ENCODE peak calls at places on chromosomes 7 and 10, in seven cellular contexts. A is ovary, L is Peyer's patch, I is astrocyte of the spinal cord, C is hepatocyte, D is cardiac fibroblast, G is NB4. T is an unnamed sample.

GRCh38 chr10:46314046-46314445 is 27.2 kb downstream of the ANTXRL start:
- DNase-seq in I (no peak), D (no peak), L (peak), G (no peak), A (no peak), C (no peak), T (no peak)

GRCh38 chr10:100805543-100806355 is 60.4 kb downstream of the PAX2 start:
- DNase-seq in G (no peak), I (no peak), A (no peak), L (peak), C (no peak), D (no peak), T (no peak)

GRCh38 chr10:21329995-21330627 is 195.4 kb downstream of the SKIDA1 start:
- DNase-seq in C (peak), L (no peak), A (no peak), G (no peak), D (peak), I (peak), T (peak)

GRCh38 chr7:92155108-92155755 is 21.0 kb upstream of the CYP51A1 start:
- DNase-seq in A (no peak), I (no peak), G (no peak), L (no peak), C (no peak), D (no peak), T (no peak)

GRCh38 chr10:48509974-48510692 is 94.7 kb downstream of the ARHGAP22 start:
- DNase-seq in I (no peak), A (no peak), C (no peak), G (peak), L (no peak), D (peak), T (no peak)

GRCh38 chr7:106655703-106656498 is 5.1 kb downstream of the CCDC71L start:
- DNase-seq in A (no peak), G (no peak), D (no peak), L (no peak), I (no peak), C (no peak), T (no peak)

GRCh38 chr7:30556854-30557644 is 37.6 kb upstream of the GARS1 start:
- DNase-seq in G (no peak), A (no peak), D (no peak), L (no peak), C (no peak), I (peak), T (no peak)

GRCh38 chr10:21953585-21954057 is 49.9 kb downstream of the DNAJC1 start:
- DNase-seq in L (no peak), A (no peak), C (peak), D (peak), G (peak), I (peak), T (no peak)

GRCh38 chr10:28169525-28169924 is 133.3 kb downstream of the MPP7 start:
- DNase-seq in G (no peak), C (no peak), L (no peak), D (no peak), I (no peak), A (no peak), T (no peak)

GRCh38 chr10:30829921-30830671 is 200.5 kb upstream of the LYZL2 start:
- DNase-seq in L (no peak), A (no peak), G (no peak), C (no peak), D (no peak), I (peak), T (no peak)

GRCh38 chr7:725223-726005 is 1.1 kb upstream of the DNAAF5 start:
- DNase-seq in I (peak), G (peak), D (peak), A (peak), C (peak), L (no peak), T (no peak)

GRCh38 chr7:77746164-77746823 is 50.0 kb downstream of the RSBN1L start:
- DNase-seq in D (no peak), G (no peak), L (no peak), A (no peak), C (no peak), I (no peak), T (no peak)
- H3K4me3 ChIP-seq in D (no peak), G (no peak), L (no peak), A (no peak), C (no peak), I (no peak), T (no peak)

DNA sequence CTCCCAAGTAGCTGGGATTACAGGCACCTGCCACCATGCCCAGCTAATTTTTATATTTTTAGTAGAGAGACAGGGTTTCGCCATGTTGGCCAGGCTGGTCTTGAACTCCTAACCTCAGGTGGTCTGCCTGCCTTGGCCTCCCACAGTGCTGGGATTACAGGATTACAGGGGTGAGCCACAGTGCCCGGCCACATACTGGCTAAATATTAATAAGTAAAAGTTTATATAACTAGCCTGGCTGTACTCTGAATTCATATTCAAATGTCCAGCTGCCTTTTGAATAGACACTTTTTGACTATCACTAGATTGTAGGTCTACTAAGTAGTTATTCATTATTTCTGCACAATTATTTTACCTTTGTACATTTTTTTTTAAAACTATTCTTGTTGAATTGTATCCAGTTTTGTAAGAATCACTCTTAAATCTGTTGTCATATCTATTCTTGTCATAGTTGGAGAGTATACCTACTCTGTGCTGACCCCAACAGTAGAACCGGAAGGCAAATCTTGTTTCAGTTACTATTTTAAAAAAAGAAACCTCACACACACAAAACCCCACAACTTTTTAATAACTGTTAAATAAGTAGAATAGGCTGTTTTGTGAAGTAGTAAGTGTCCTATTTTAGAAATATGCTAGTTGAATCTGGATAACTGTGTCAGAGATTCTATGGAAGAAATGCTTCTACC is 29.6 kb downstream of the MINPP1 start:
- DNase-seq in I (no peak), A (no peak), D (no peak), G (no peak), C (no peak), L (no peak), T (no peak)
- H3K4me3 ChIP-seq in I (no peak), A (no peak), D (no peak), G (no peak), C (no peak), L (no peak), T (no peak)

DNA sequence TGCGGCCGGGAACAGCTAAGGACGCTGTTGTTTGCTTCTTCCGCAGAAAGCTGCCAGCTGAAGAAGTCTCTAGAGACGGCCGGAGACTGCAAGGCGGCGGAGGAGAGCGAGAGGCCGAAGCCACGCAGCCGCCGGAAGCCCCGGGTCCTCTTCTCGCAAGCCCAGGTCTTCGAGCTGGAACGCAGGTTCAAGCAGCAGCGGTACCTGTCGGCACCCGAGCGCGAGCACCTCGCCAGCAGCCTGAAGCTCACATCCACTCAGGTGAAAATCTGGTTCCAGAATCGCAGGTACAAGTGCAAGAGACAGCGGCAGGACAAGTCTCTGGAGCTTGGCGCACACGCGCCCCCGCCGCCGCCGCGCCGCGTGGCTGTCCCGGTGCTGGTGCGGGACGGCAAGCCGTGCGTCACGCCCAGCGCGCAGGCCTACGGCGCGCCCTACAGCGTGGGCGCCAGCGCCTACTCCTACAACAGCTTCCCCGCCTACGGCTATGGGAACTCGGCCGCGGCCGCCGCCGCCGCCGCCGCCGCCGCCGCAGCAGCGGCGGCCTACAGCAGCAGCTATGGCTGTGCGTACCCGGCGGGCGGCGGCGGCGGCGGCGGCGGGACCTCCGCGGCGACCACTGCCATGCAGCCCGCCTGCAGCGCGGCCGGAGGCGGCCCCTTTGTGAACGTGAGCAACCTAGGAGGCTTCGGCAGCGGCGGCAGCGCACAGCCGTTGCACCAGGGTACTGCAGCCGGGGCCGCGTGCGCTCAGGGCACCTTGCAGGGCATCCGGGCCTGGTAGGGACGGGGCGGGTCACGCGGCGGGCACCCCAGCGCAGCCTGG is 2.4 kb downstream of the NKX2-3 start:
- DNase-seq in L (no peak), I (no peak), A (no peak), G (peak), C (peak), D (peak), T (peak)
- H3K4me3 ChIP-seq in L (peak), I (no peak), A (peak), G (peak), C (no peak), D (no peak), T (no peak)

GRCh38 chr10:61899997-61900828 is 1.3 kb upstream of the ARID5B start:
- DNase-seq in D (peak), I (peak), C (peak), L (peak), G (peak), A (peak), T (peak)

GRCh38 chr10:61898435-61898778 is 3.1 kb upstream of the ARID5B start:
- DNase-seq in G (peak), A (no peak), D (no peak), C (no peak), I (no peak), L (no peak), T (no peak)

GRCh38 chr10:61899663-61899996 is 1.9 kb upstream of the ARID5B start:
- DNase-seq in D (no peak), I (no peak), G (no peak), A (no peak), C (no peak), L (no peak), T (no peak)

GRCh38 chr10:61897671-61898434 is 3.6 kb upstream of the ARID5B start:
- DNase-seq in L (no peak), I (peak), C (peak), G (peak), D (peak), A (peak), T (peak)

DNA sequence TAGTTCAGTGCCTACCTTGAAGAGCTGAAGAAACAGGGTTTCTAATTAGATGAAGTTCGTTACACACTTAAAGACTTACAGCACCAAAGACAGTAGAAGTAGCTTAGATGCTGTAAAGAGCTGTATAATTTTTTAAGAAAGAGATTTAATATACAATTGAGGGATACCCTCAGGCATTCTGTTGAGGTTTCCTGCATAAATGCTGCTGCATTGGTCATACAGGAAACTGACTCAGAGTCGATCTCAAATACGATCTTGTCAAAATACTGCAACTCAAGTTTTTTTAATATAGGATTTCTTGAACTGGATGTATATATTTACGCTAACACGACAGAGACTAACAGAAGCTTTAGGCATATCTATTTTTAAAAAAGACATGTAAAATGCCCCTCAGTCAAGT is 2.5 kb upstream of the ARID5B start:
- DNase-seq in D (peak), A (no peak), L (no peak), C (no peak), I (peak), G (peak), T (no peak)
- H3K4me3 ChIP-seq in D (no peak), A (no peak), L (peak), C (peak), I (peak), G (peak), T (peak)

GRCh38 chr7:36747969-36748574 is 23.8 kb upstream of the AOAH start:
- DNase-seq in G (peak), C (no peak), I (no peak), A (no peak), D (no peak), L (no peak), T (no peak)

GRCh38 chr7:36742911-36743775 is 18.8 kb upstream of the AOAH start:
- DNase-seq in L (no peak), C (no peak), A (no peak), G (peak), I (no peak), D (no peak), T (no peak)

GRCh38 chr7:36749282-36749960 is 25.1 kb upstream of the AOAH start:
- DNase-seq in L (no peak), C (peak), G (peak), D (peak), I (peak), A (no peak), T (no peak)

GRCh38 chr7:36747251-36747968 is 23.1 kb upstream of the AOAH start:
- DNase-seq in G (peak), I (peak), C (peak), L (no peak), A (no peak), D (peak), T (peak)

GRCh38 chr7:36746347-36746746 is 22.1 kb upstream of the AOAH start:
- DNase-seq in G (peak), I (peak), C (peak), D (peak), A (no peak), L (no peak), T (peak)
- H3K4me3 ChIP-seq in G (no peak), I (no peak), C (no peak), D (no peak), A (no peak), L (no peak), T (no peak)

DNA sequence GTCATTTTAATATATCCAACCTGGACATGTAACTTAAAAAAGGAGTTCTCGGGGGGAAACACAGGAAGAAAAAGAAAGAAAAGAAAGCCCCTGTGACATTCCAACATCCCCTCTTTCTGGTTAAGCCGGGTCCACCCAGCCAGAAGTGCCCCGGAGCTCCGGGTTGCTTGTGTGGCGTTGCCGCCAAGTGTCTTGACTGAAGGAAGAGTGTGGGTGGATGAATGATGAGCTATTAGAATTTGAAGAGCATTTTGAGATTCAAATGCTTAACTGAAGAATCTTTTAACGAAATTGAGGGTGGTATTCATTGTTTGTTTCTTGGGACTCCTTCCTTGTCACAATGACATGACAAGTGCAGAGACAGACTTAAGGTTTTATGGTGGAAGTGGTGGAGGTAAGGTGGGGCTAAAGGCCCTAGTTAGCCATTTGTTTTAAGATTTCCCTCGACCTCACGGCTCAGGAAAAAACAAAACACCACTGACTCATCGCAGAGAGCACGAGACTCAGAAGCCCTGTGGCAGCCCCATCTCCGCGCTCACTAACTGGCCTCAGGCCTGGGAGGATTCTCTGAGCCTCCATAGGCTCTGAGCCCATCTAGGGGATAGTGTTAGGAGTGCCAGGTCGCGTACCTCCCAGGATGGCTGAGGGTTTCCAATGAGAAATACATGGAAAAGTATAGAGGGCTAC is 1.8 kb upstream of the GLI3 start:
- DNase-seq in A (peak), C (peak), D (peak), L (no peak), G (no peak), I (peak), T (peak)
- H3K4me3 ChIP-seq in A (no peak), C (no peak), D (no peak), L (no peak), G (no peak), I (no peak), T (no peak)

GRCh38 chr7:57867884-57868701 is 418.1 kb downstream of the ZNF716 start:
- DNase-seq in L (peak), C (no peak), I (no peak), D (peak), A (no peak), G (no peak), T (peak)

GRCh38 chr7:57868771-57869483 is 418.9 kb downstream of the ZNF716 start:
- DNase-seq in A (no peak), C (peak), D (no peak), G (no peak), L (peak), I (no peak), T (peak)
- H3K4me3 ChIP-seq in A (no peak), C (no peak), D (peak), G (no peak), L (no peak), I (peak), T (peak)

DNA sequence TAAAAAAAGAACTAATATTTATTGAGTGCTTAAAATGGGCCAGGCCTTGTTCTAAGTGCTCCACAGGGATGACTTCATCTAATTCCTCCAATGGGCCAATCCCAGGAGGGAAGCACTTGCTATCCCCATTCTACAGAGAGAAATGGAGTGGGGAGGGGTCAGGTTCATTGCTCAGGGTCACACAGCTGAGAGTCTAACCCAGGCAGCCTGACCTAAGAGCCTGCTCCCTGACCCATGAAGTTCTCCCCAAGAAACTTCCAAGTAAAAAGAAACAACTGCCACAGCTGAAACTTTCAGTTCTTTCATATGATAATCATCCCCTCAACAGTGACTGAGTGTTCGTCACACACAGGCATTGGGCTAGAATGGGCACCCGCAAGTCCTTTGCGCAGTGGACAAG is 39.8 kb downstream of the BEND7 start:
- DNase-seq in D (no peak), C (no peak), L (no peak), G (no peak), I (no peak), A (no peak), T (no peak)
- H3K4me3 ChIP-seq in D (no peak), C (no peak), L (no peak), G (no peak), I (no peak), A (no peak), T (no peak)

DNA sequence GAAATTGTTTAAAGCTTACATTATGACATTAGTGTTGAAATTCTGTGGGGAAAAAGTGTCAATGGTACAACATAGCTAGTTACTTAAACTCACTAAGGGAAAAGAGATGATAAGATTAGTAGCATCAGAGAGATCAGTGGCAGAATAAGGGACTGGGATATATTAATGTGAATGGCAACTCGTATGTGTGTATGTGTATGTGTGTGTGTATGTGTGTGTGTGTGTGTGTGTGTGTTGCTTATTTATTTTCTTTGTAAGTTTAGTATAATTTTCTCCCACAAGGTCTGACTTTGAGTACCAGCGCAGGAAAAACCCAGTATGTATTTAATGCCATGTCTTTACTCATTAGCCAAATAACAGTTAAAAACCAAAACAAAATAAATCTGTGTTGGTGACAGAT is 256.1 kb downstream of the ARHGAP21 start:
- DNase-seq in G (no peak), I (peak), L (no peak), C (no peak), D (no peak), A (no peak), T (no peak)
- H3K4me3 ChIP-seq in G (no peak), I (peak), L (no peak), C (peak), D (no peak), A (no peak), T (peak)

GRCh38 chr7:2231992-2232765 is 566 bp downstream of the MAD1L1 start:
- DNase-seq in D (no peak), I (no peak), G (peak), C (peak), A (no peak), L (peak), T (no peak)
- H3K4me3 ChIP-seq in D (peak), I (peak), G (peak), C (peak), A (peak), L (peak), T (peak)